ENCODE peak calls at places on chromosomes 7 and 10, in ten cellular contexts. O is transverse colon; C is ovary; M is PC-3; D is adrenal gland; H is AG09309; A is IMR-90; Q is CD8-positive, alpha-beta T cell; G is endodermal cell; Y is psoas muscle. J is an unnamed sample.

GRCh38 chr10:43128331-43128730 is 9.9 kb upstream of the CSGALNACT2 start:
- DNase-seq in O (no peak), A (no peak), D (no peak), G (peak), Y (no peak), M (no peak), H (no peak), C (no peak), Q (peak), J (no peak)

GRCh38 chr10:96830511-96831199 is 1.4 kb upstream of the LCOR start:
- DNase-seq in M (peak), Y (no peak), H (no peak), O (peak), G (peak), D (peak), Q (peak), A (peak), C (peak), J (peak)

GRCh38 chr7:19698331-19698730 is 10.5 kb downstream of the POLR1F start:
- DNase-seq in C (no peak), D (no peak), G (no peak), O (no peak), Y (no peak), M (no peak), A (peak), H (no peak), Q (no peak), J (no peak)

GRCh38 chr7:17939111-17939669 is 1.1 kb downstream of the SNX13 start:
- DNase-seq in C (no peak), A (peak), Q (no peak), M (peak), H (no peak), D (no peak), G (no peak), Y (no peak), O (no peak), J (peak)

GRCh38 chr7:97064972-97065587 is 40.4 kb upstream of the DLX5 start:
- DNase-seq in Y (no peak), H (peak), A (peak), Q (peak), O (no peak), M (peak), D (no peak), G (peak), C (no peak), J (peak)

GRCh38 chr7:83271212-83272099 is 108.8 kb upstream of the PCLO start:
- DNase-seq in D (no peak), M (peak), C (no peak), H (no peak), Y (no peak), A (peak), Q (no peak), O (no peak), G (peak), J (peak)

GRCh38 chr7:128910569-128910945 is at the start of gene KCP:
- DNase-seq in Q (no peak), A (no peak), C (no peak), M (no peak), Y (no peak), O (no peak), G (peak), D (no peak), H (no peak), J (no peak)

GRCh38 chr7:66682350-66683093 is 53.8 kb downstream of the KCTD7 start:
- DNase-seq in O (no peak), D (peak), H (no peak), C (no peak), A (peak), Y (peak), Q (no peak), G (no peak), M (peak), J (peak)

GRCh38 chr10:132707121-132707775 is 78.7 kb downstream of the NKX6-2 start:
- DNase-seq in M (no peak), Y (peak), A (no peak), C (no peak), Q (no peak), G (no peak), D (no peak), H (no peak), O (peak), J (no peak)

GRCh38 chr10:85491652-85492051 is 874.9 kb downstream of the GRID1 start:
- DNase-seq in C (no peak), A (no peak), D (no peak), M (no peak), O (no peak), H (no peak), Y (no peak), G (no peak), Q (no peak), J (no peak)

GRCh38 chr10:119469846-119470245 is 72.7 kb downstream of the RGS10 start:
- DNase-seq in H (no peak), G (no peak), O (no peak), Y (no peak), A (no peak), C (no peak), Q (no peak), M (no peak), D (no peak), J (no peak)

GRCh38 chr10:95906675-95907453 is 911 bp upstream of the CC2D2B start:
- DNase-seq in Q (peak), O (peak), A (peak), Y (peak), C (peak), M (peak), G (peak), H (peak), D (peak), J (peak)

GRCh38 chr10:12348870-12349627 is at the start of gene CAMK1D:
- DNase-seq in M (peak), O (peak), G (peak), Q (peak), C (peak), A (peak), Y (peak), D (peak), H (peak), J (peak)

GRCh38 chr10:74825033-74825370 is 1.4 kb upstream of the KAT6B start:
- DNase-seq in O (peak), Q (peak), D (peak), C (peak), A (no peak), Y (peak), G (no peak), M (no peak), H (no peak), J (no peak)

GRCh38 chr7:43509906-43510305 is 73.0 kb upstream of the STK17A start:
- DNase-seq in M (peak), Y (no peak), C (no peak), D (no peak), H (no peak), O (no peak), A (no peak), Q (no peak), G (no peak), J (no peak)

GRCh38 chr7:115869811-115870210 is 160.8 kb downstream of the TFEC start:
- DNase-seq in Y (no peak), C (no peak), A (peak), D (no peak), M (no peak), O (no peak), Q (no peak), G (no peak), H (no peak), J (no peak)

GRCh38 chr10:63197304-63198092 is 64.4 kb downstream of the NRBF2 start:
- DNase-seq in M (no peak), C (no peak), O (no peak), G (no peak), Y (no peak), A (peak), D (no peak), Q (no peak), H (peak), J (peak)

GRCh38 chr7:97018775-97019535 is 5.7 kb downstream of the DLX5 start:
- DNase-seq in H (no peak), G (peak), C (no peak), M (no peak), Y (no peak), D (no peak), O (no peak), Q (no peak), A (no peak), J (no peak)

GRCh38 chr7:30869794-30870491 is 41.7 kb upstream of the AQP1 start:
- DNase-seq in Y (no peak), D (peak), O (no peak), A (peak), M (no peak), Q (no peak), H (no peak), C (no peak), G (no peak), J (no peak)

GRCh38 chr10:131789516-131789915 is 111.3 kb upstream of the PPP2R2D start:
- DNase-seq in O (no peak), A (no peak), H (no peak), M (no peak), Y (no peak), G (peak), Q (no peak), C (no peak), D (no peak), J (no peak)

DNA sequence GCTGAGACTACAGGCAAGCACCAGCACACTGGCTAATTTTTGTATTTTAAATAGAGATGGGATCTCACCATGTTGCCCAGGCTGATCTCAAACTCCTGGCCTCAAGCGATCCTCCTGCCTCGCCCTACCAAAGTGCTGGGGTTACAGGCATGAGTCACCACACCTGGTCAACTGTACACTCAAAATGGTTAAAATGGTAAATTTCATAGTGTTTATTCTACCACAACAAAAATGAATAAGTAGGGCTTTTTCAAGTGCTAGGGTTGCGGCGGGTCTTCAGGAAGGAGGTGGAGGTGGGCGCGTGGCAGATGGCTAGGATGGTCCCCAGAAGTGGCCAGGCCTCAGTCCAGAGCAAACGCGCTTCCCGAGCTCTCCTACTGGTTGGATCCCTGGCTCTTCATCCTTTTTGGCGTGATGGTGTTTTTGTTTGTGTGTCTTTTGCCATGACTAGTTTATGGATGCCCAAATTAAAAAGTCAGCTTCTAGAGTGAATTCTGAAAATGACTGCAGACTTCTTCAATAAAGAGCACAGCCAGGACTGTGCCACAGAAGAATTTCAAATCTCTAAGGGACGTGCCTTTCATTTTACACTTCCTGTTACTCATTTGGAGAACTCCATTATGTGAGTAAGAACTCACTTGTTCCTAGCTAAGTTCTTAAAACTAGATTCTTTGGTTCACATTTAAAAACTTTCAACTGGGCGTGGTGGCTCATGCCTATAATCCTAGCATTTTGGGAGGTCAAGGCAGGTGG is 73.9 kb downstream of the TMEM130 start:
- DNase-seq in Q (no peak), M (peak), D (no peak), O (no peak), H (no peak), Y (no peak), C (no peak), A (no peak), G (no peak), J (no peak)
- H3K4me3 ChIP-seq in Q (no peak), M (no peak), D (no peak), O (no peak), H (no peak), Y (no peak), C (no peak), A (no peak), G (no peak), J (no peak)

GRCh38 chr7:108118959-108119358 is 11.2 kb downstream of the LAMB4 start:
- DNase-seq in M (no peak), A (no peak), C (no peak), O (no peak), Q (no peak), G (no peak), D (no peak), H (no peak), Y (no peak), J (no peak)
- TF ChIP-seq CTCF in M (no peak), A (no peak), C (no peak), O (no peak), Q (no peak), G (peak), D (no peak), H (no peak), Y (no peak), J (peak)

GRCh38 chr10:32952094-32952493 is 5.9 kb downstream of the ITGB1 start:
- DNase-seq in O (no peak), Y (no peak), Q (no peak), H (no peak), G (no peak), A (no peak), D (no peak), C (no peak), M (no peak), J (no peak)

GRCh38 chr10:32951111-32951510 is 6.9 kb downstream of the ITGB1 start:
- DNase-seq in M (no peak), D (no peak), A (no peak), G (no peak), H (no peak), Y (no peak), O (no peak), C (no peak), Q (no peak), J (peak)

GRCh38 chr10:32949221-32949678 is 8.8 kb downstream of the ITGB1 start:
- DNase-seq in Y (no peak), A (no peak), G (no peak), O (no peak), C (no peak), D (no peak), H (no peak), M (no peak), Q (no peak), J (peak)

GRCh38 chr10:32952541-32953276 is 5.3 kb downstream of the ITGB1 start:
- DNase-seq in A (no peak), Y (no peak), O (no peak), D (no peak), M (no peak), Q (no peak), G (no peak), C (no peak), H (no peak), J (no peak)

GRCh38 chr10:32950457-32951109 is 7.4 kb downstream of the ITGB1 start:
- DNase-seq in M (peak), G (no peak), O (no peak), A (no peak), Y (no peak), D (no peak), Q (no peak), H (no peak), C (no peak), J (peak)
- H3K4me3 ChIP-seq in M (peak), G (peak), O (no peak), A (peak), Y (no peak), D (no peak), Q (no peak), H (no peak), C (no peak), J (peak)

GRCh38 chr10:18233775-18234174 is 93.6 kb downstream of the CACNB2 start:
- DNase-seq in H (no peak), D (peak), G (peak), M (peak), O (peak), A (no peak), C (peak), Y (no peak), Q (no peak), J (no peak)

GRCh38 chr10:18240185-18240882 is 100.1 kb downstream of the CACNB2 start:
- DNase-seq in H (no peak), Q (no peak), G (no peak), C (peak), D (no peak), A (no peak), O (no peak), M (no peak), Y (no peak), J (no peak)

GRCh38 chr10:18235477-18235876 is 95.3 kb downstream of the CACNB2 start:
- DNase-seq in Q (no peak), A (no peak), M (no peak), Y (no peak), O (no peak), C (no peak), H (no peak), D (no peak), G (no peak), J (no peak)

GRCh38 chr10:18238875-18239485 is 98.8 kb downstream of the CACNB2 start:
- DNase-seq in C (no peak), D (no peak), H (no peak), Y (no peak), M (peak), G (no peak), Q (no peak), O (no peak), A (peak), J (peak)
- TF ChIP-seq CTCF in C (peak), D (peak), H (peak), Y (peak), M (peak), G (peak), Q (no peak), O (peak), A (peak), J (peak)

GRCh38 chr10:16717617-16718395 is 99.4 kb downstream of the RSU1 start:
- DNase-seq in C (no peak), D (no peak), M (no peak), A (peak), G (no peak), O (no peak), H (peak), Y (no peak), Q (no peak), J (peak)

GRCh38 chr10:16713290-16713689 is 103.9 kb downstream of the RSU1 start:
- DNase-seq in M (no peak), G (no peak), C (no peak), Y (no peak), A (no peak), H (no peak), Q (no peak), O (no peak), D (no peak), J (no peak)

GRCh38 chr10:16716051-16716450 is 101.2 kb downstream of the RSU1 start:
- DNase-seq in A (no peak), D (no peak), Y (no peak), O (no peak), C (no peak), G (no peak), Q (no peak), M (no peak), H (no peak), J (no peak)

DNA sequence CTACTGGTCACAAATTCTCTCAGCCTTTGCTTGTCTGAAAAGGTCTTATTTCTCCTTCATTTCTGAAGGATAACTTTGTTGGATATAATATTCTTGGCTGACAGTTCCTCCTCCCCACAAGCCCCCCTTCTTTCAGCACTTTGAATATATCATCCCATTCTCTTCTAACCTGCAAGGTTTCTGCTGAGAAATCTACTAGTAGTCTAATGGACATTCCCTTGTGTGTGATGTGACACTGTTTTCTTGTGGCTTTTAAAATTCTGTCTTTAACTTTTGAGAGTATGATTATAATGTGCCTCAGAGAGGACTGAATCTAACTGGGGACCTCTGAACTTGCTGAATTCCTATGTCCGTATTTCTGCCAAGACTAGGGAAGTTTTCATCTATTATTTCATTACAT is 104.3 kb downstream of the RSU1 start:
- DNase-seq in M (no peak), Y (no peak), A (no peak), G (no peak), O (no peak), Q (no peak), C (no peak), D (no peak), H (no peak), J (no peak)
- H3K4me3 ChIP-seq in M (no peak), Y (no peak), A (no peak), G (no peak), O (no peak), Q (no peak), C (no peak), D (no peak), H (no peak), J (no peak)

GRCh38 chr7:122217125-122217524 is 73.1 kb upstream of the AASS start:
- DNase-seq in M (peak), G (no peak), A (no peak), Q (no peak), C (no peak), O (no peak), D (no peak), H (no peak), Y (no peak), J (peak)

DNA sequence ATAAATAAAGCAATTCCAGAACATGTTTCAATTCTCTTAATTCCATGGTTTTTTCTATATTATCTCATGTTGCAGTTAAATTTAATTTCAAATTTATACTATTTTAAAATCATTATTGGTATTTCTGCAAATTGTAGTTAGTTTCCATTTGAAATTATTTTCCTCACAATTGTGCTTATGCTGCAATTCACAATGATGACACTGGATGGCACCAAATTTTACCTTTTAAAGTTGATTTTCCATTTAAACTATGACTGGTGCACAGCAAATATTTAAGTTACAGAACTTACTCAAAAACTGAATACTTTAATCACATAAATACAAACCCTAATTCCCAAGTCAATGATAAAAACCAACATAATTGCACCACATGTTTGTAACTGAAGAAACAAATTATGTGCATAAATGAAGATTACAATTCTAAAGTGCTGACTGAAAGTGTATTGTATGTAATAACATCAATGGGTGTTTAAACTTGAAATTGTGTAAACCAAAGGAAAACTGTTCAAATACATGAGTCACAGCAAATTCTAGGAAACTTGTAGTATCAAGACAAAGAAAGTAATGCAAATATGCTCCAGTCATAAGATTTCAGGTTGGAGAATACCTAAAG is 75.3 kb upstream of the AASS start:
- DNase-seq in C (no peak), H (no peak), M (peak), O (no peak), G (no peak), Y (no peak), D (no peak), Q (no peak), A (peak), J (peak)
- TF ChIP-seq CTCF in C (peak), H (peak), M (peak), O (peak), G (peak), Y (peak), D (peak), Q (no peak), A (peak), J (peak)

DNA sequence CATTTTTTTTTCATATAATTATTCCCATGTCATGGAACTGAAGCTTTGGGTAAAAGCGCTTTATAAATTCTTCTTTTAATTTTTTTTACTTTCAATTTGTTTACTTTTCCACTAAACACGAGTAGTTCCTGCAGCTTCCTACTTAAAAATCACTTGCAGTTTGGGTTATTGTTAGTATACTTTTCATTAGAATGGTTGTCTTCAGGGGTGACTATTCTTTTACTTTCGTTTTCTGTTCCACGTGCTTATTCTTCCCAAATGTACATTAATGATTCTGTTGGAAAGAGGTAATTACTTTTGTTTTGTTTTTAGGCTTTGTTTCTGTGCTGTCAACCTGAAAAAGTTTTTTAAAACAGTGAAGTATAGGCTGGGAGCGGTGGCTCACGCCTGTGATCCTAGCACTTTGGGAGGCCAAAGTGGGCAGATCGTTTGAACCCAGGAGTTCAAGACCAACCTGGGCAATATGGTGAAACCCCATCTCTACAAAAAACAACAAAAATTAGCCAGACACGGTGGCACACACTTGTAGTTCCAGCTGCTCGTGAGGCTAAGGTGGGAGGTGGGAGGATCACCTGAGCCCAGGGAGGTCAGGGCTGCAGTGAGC is 5.2 kb upstream of the CFAP69 start:
- DNase-seq in G (no peak), M (no peak), C (no peak), D (no peak), Q (no peak), Y (no peak), H (no peak), O (no peak), A (no peak), J (no peak)
- H3K4me3 ChIP-seq in G (no peak), M (no peak), C (no peak), D (no peak), Q (no peak), Y (no peak), H (no peak), O (no peak), A (no peak), J (no peak)

GRCh38 chr10:71074176-71074755 is 138.1 kb upstream of the UNC5B start:
- DNase-seq in Y (no peak), C (no peak), H (no peak), Q (no peak), O (no peak), A (no peak), M (peak), G (peak), D (no peak), J (no peak)
- TF ChIP-seq CTCF in Y (no peak), C (no peak), H (no peak), Q (no peak), O (no peak), A (no peak), M (no peak), G (no peak), D (no peak), J (no peak)

J was measured in fibroblast of villous mesenchyme.